ENCODE peak calls at places on chromosomes 16 and 17, in six cellular contexts. P, X, U, A, C and B are unnamed samples.

GRCh38 chr16:67393111-67393789 is at the start of gene TPPP3:
- DNase-seq in P (no peak), X (peak; percentile 87), U (no peak), A (peak; percentile 92), C (peak; percentile 73), B (no peak)

GRCh38 chr17:65442250-65442649 is 119.2 kb downstream of the AXIN2 start:
- DNase-seq in P (no peak), X (no peak), U (no peak), A (no peak), C (no peak), B (no peak)

GRCh38 chr16:53773150-53773846 is 69.3 kb downstream of the FTO start:
- DNase-seq in P (peak; percentile 13), X (peak; percentile 82), U (no peak), A (peak; percentile 45), C (peak; percentile 83), B (no peak)

GRCh38 chr17:74445156-74445555 is 13.3 kb downstream of the GPRC5C start:
- DNase-seq in P (no peak), X (no peak), U (no peak), A (no peak), C (no peak), B (no peak)

GRCh38 chr17:82648761-82649474 is 674 bp upstream of the WDR45B start:
- DNase-seq in P (no peak), X (peak; percentile 52), U (no peak), A (peak; percentile 66), C (peak; percentile 38), B (peak; percentile 38)

GRCh38 chr16:21338537-21339268 is 60.6 kb upstream of the CRYM start:
- DNase-seq in P (no peak), X (no peak), U (no peak), A (no peak), C (no peak), B (no peak)

GRCh38 chr16:86170720-86171119 is 271.8 kb downstream of the IRF8 start:
- DNase-seq in P (no peak), X (no peak), U (no peak), A (no peak), C (no peak), B (no peak)

GRCh38 chr16:85611455-85612190 is 1.5 kb upstream of the GSE1 start:
- DNase-seq in P (no peak), X (peak; percentile 79), U (peak; percentile 46), A (peak; percentile 93), C (peak; percentile 89), B (no peak)

GRCh38 chr17:80956321-80957190 is 35.1 kb upstream of the CHMP6 start:
- DNase-seq in P (no peak), X (no peak), U (no peak), A (no peak), C (no peak), B (no peak)

GRCh38 chr16:57639172-57639571 is 10.7 kb downstream of the ADGRG1 start:
- DNase-seq in P (no peak), X (peak; percentile 87), U (no peak), A (peak; percentile 79), C (no peak), B (no peak)

GRCh38 chr17:65489413-65490170 is 71.9 kb downstream of the AXIN2 start:
- DNase-seq in P (no peak), X (no peak), U (no peak), A (no peak), C (no peak), B (no peak)

GRCh38 chr16:82756283-82756599 is 129.5 kb downstream of the CDH13 start:
- DNase-seq in P (no peak), X (no peak), U (no peak), A (no peak), C (no peak), B (no peak)

GRCh38 chr17:45147102-45147580 is 1.1 kb upstream of the HEXIM1 start:
- DNase-seq in P (no peak), X (peak; percentile 85), U (peak; percentile 51), A (no peak), C (no peak), B (no peak)

GRCh38 chr16:85637808-85638186 is 24.7 kb downstream of the GSE1 start:
- DNase-seq in P (no peak), X (no peak), U (no peak), A (peak; percentile 76), C (no peak), B (no peak)

GRCh38 chr17:57751971-57752905 is 7.1 kb upstream of the CCDC182 start:
- DNase-seq in P (no peak), X (no peak), U (no peak), A (no peak), C (no peak), B (no peak)

GRCh38 chr17:3956558-3956957 is 7.7 kb downstream of the ATP2A3 start:
- DNase-seq in P (no peak), X (no peak), U (no peak), A (no peak), C (no peak), B (no peak)

GRCh38 chr16:48022496-48022895 is 133.3 kb downstream of the ABCC12 start:
- DNase-seq in P (no peak), X (no peak), U (no peak), A (no peak), C (no peak), B (no peak)

GRCh38 chr17:55641559-55642160 is 81.0 kb downstream of the TMEM100 start:
- DNase-seq in P (no peak), X (peak; percentile 88), U (no peak), A (peak; percentile 5), C (peak; percentile 73), B (no peak)

GRCh38 chr16:2824626-2825025 is 5.5 kb upstream of the ZG16B start:
- DNase-seq in P (no peak), X (no peak), U (no peak), A (no peak), C (no peak), B (no peak)

GRCh38 chr16:87416826-87417471 is 24.8 kb downstream of the MAP1LC3B start:
- DNase-seq in P (no peak), X (no peak), U (no peak), A (no peak), C (peak; percentile 54), B (no peak)

GRCh38 chr17:79393358-79394038 is 217.4 kb downstream of the RBFOX3 start:
- DNase-seq in P (no peak), X (peak; percentile 91), U (no peak), A (peak; percentile 68), C (peak; percentile 69), B (no peak)

GRCh38 chr17:15744091-15744676 is 12.1 kb downstream of the TBC1D26 start:
- DNase-seq in P (no peak), X (no peak), U (no peak), A (no peak), C (no peak), B (no peak)

GRCh38 chr16:67284699-67285646 is 5.6 kb downstream of the PLEKHG4 start:
- DNase-seq in P (no peak), X (peak; percentile 61), U (no peak), A (peak; percentile 62), C (peak; percentile 44), B (no peak)

GRCh38 chr17:19753049-19753444 is 4.9 kb upstream of the ALDH3A1 start:
- DNase-seq in P (no peak), X (no peak), U (peak; percentile 82), A (no peak), C (peak; percentile 99), B (no peak)

GRCh38 chr17:42178817-42179216 is 2.1 kb downstream of the KCNH4 start:
- DNase-seq in P (no peak), X (no peak), U (no peak), A (no peak), C (no peak), B (no peak)

DNA sequence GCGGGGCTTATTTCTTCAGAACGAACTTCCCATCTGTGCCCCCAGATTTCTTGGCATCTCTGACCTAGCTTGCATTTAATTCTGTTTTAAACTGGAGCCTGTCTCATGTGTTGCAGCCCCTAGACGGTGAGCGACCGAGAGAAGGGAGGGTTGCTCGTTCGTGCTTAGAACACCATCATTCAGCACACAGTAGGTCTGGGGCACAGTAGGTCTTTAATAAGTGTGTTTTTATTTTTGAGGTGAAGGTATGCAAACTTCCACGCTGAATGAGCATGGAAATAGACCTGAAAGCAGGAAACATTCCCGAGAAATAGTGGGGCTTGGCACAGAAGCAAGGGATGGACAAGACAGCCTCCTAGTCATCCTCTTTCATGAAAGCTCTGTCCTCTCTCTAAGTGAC is 57.0 kb upstream of the TAC4 start:
- DNase-seq in P (no peak), X (no peak), U (no peak), A (no peak), C (no peak), B (no peak)
- H3K4me1 ChIP-seq in P (no peaks in the 10 kb centered on the region), X (no peaks in the 10 kb centered on the region), U (no peaks in the 10 kb centered on the region), A (no peaks in the 10 kb centered on the region), C (peaks cover 13% of the 10 kb centered on the region), B (peaks cover 16% of the 10 kb centered on the region)

DNA sequence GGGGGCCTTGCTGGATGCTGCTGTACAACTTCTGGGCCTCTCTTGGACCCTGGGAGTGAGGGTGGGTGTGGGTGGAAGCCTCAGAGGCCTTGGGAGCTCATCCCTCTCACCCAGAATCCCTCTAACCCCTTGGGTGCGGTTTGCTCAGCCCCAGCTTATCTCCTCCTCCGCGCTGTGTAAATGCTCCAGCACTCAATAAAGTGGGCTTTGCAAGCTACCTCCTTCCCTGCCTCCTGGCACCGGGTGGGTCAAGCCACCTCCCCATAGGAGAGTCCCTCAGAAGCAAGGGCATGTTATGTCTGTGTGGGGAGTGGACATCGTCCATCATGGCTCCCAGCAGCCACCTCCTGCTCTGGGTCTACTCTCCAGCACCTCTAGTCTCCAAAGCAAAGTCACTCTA is 28.4 kb downstream of the CDIP1 start:
- DNase-seq in P (no peak), X (no peak), U (no peak), A (no peak), C (no peak), B (no peak)
- H3K4me1 ChIP-seq in P (peaks cover 32% of the 10 kb centered on the region), X (no peaks in the 10 kb centered on the region), U (peaks cover 1% of the 10 kb centered on the region), A (no peaks in the 10 kb centered on the region), C (no peaks in the 10 kb centered on the region), B (peaks cover 18% of the 10 kb centered on the region)

GRCh38 chr16:73544266-73544665 is 496.3 kb upstream of the ZFHX3 start:
- DNase-seq in P (no peak), X (no peak), U (no peak), A (no peak), C (no peak), B (no peak)

GRCh38 chr16:73549960-73550359 is 502.0 kb upstream of the ZFHX3 start:
- DNase-seq in P (no peak), X (peak; percentile 38), U (no peak), A (no peak), C (no peak), B (no peak)

GRCh38 chr16:73545713-73546112 is 497.8 kb upstream of the ZFHX3 start:
- DNase-seq in P (no peak), X (no peak), U (no peak), A (no peak), C (no peak), B (no peak)

DNA sequence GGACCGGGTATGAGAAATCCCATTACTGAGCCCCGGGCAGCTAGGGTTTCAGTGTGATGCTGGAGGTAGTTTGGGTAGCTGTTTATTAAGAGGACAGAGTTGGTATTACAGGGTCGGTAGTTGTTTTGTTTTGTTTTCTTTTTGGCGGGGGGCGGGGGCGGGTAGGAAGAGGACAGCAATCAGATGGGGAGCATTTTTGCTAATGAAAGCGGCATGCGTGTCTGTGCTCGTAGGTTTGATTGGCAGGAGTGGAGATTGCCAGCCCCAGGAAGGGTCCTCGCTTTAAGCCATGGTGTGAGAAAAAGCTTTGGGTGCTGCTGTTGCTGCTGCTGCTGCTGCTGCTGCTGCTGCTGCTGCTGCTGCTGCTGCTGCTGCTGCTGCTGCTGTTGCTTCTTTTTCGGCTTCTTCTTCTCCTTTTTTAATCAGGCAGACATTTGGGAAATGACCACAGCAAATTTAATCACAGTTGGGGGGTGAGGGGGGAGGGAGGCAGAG is 498.5 kb upstream of the ZFHX3 start:
- DNase-seq in P (no peak), X (no peak), U (no peak), A (no peak), C (no peak), B (no peak)
- H3K4me1 ChIP-seq in P (no peaks in the 10 kb centered on the region), X (peaks cover 21% of the 10 kb centered on the region), U (no peaks in the 10 kb centered on the region), A (no peaks in the 10 kb centered on the region), C (no peaks in the 10 kb centered on the region), B (peaks cover 9% of the 10 kb centered on the region)

GRCh38 chr17:73158133-73158532 is 6.7 kb upstream of the SSTR2 start:
- DNase-seq in P (no peak), X (no peak), U (no peak), A (no peak), C (no peak), B (no peak)
- H3K4me1 ChIP-seq in P (peaks cover 33% of the 10 kb centered on the region), X (peaks cover 24% of the 10 kb centered on the region), U (no peaks in the 10 kb centered on the region), A (no peaks in the 10 kb centered on the region), C (peaks cover 3% of the 10 kb centered on the region), B (no peaks in the 10 kb centered on the region)